ENCODE peak calls at places on chromosomes 3 and 15, in four cellular contexts. P is H9, S is WTC11, Z is choroid plexus epithelial cell. H is an unnamed sample.

GRCh38 chr3:155230382-155230781 is 63.1 kb downstream of the STRIT1 start:
- DNase-seq in Z (peak; percentile 93), S (no peak), P (no peak), H (peak; percentile 56)

GRCh38 chr15:66249623-66250174 is 3.9 kb downstream of the MEGF11 start:
- DNase-seq in S (no peak), Z (peak; percentile 14), P (no peak), H (no peak)

GRCh38 chr15:70526974-70527325 is 236.4 kb downstream of the UACA start:
- DNase-seq in Z (no peak), S (no peak), P (no peak), H (no peak)

GRCh38 chr15:73601449-73602425 is 31.5 kb downstream of the NPTN start:
- DNase-seq in P (no peak), S (no peak), Z (peak; percentile 66), H (peak; percentile 83)

GRCh38 chr3:27357665-27358258 is 11.4 kb downstream of the NEK10 start:
- DNase-seq in S (peak; percentile 61), Z (peak; percentile 85), P (peak; percentile 70), H (peak; percentile 71)

GRCh38 chr15:99131441-99132023 is 26.7 kb downstream of the SYNM start:
- DNase-seq in P (no peak), S (no peak), Z (no peak), H (no peak)

GRCh38 chr3:156749244-156749643 is 74.9 kb downstream of the TIPARP start:
- DNase-seq in P (no peak), S (no peak), Z (peak; percentile 77), H (no peak)

GRCh38 chr3:62665627-62666433 is 209.4 kb downstream of the CADPS start:
- DNase-seq in S (peak; percentile 93), P (peak; percentile 83), Z (peak; percentile 61), H (peak; percentile 51)

GRCh38 chr3:179149239-179149887 is 1.2 kb downstream of the PIK3CA start:
- DNase-seq in P (no peak), Z (peak; percentile 56), S (no peak), H (peak; percentile 39)

GRCh38 chr3:101253429-101253828 is 66.9 kb downstream of the IMPG2 start:
- DNase-seq in P (no peak), Z (no peak), S (no peak), H (no peak)

GRCh38 chr3:169818330-169818729 is 5.6 kb upstream of the LRRC34 start:
- DNase-seq in S (no peak), Z (peak; percentile 65), P (no peak), H (peak; percentile 18)

GRCh38 chr15:82805994-82806406 is at the start of gene FSD2:
- DNase-seq in Z (no peak), P (no peak), S (no peak), H (no peak)

GRCh38 chr3:64291345-64291744 is 66.1 kb upstream of the PRICKLE2 start:
- DNase-seq in P (no peak), S (no peak), Z (peak; percentile 86), H (peak; percentile 95)

GRCh38 chr15:44029940-44030568 is 165.0 kb downstream of the FRMD5 start:
- DNase-seq in Z (peak; percentile 69), P (no peak), S (no peak), H (peak; percentile 30)

GRCh38 chr15:64775551-64776401 is at the start of gene RBPMS2:
- DNase-seq in P (peak; percentile 53), S (peak; percentile 54), Z (no peak), H (peak; percentile 22)

GRCh38 chr15:65396965-65397317 is 19.1 kb upstream of the IGDCC3 start:
- DNase-seq in Z (no peak), S (no peak), P (no peak), H (no peak)

GRCh38 chr3:138468451-138468850 is 34.0 kb downstream of the ESYT3 start:
- DNase-seq in Z (no peak), S (no peak), P (no peak), H (no peak)

GRCh38 chr15:100663550-100664335 is 61.4 kb downstream of the ASB7 start:
- DNase-seq in Z (peak; percentile 52), S (no peak), P (no peak), H (peak; percentile 59)

GRCh38 chr3:48765376-48765775 is 48.4 kb upstream of the IP6K2 start:
- DNase-seq in P (no peak), Z (peak; percentile 33), S (no peak), H (no peak)
- TF ChIP-seq CTCF in P (peak; percentile 43), Z (peak; percentile 29), S (no peak), H (no peak)

GRCh38 chr15:51579012-51579411 is 43.6 kb downstream of the DMXL2 start:
- DNase-seq in P (no peak), S (no peak), Z (peak; percentile 17), H (peak; percentile 48)

GRCh38 chr15:51576911-51577500 is 45.6 kb downstream of the DMXL2 start:
- DNase-seq in Z (peak; percentile 86), S (no peak), P (no peak), H (peak; percentile 98)

GRCh38 chr15:51577907-51578306 is 44.7 kb downstream of the DMXL2 start:
- DNase-seq in S (no peak), Z (no peak), P (no peak), H (no peak)

GRCh38 chr15:51580982-51581381 is 41.6 kb downstream of the DMXL2 start:
- DNase-seq in P (no peak), S (no peak), Z (peak; percentile 52), H (peak; percentile 57)

DNA sequence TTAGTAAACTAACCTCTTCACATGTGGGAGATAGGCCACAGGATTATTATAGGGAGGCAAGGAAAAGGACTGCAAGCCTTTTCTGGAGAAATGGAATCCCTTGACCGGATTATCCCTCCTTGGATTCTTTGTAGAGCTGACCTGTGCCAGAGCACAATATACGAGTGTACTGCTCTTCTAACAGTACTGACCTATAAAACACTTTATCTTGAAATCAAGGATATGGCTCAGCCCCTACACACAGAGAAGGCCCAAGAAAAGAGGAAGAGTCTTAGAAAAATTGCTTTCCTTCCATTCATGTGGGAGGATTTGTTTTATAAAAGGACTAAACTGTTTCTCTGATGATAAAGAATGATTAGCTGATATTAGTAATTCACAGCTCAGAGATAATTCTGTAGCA is 42.2 kb downstream of the DMXL2 start:
- DNase-seq in Z (no peak), S (no peak), P (no peak), H (no peak)
- TF ChIP-seq CTCF in Z (no peak), S (no peak), P (no peak), H (no peak)

DNA sequence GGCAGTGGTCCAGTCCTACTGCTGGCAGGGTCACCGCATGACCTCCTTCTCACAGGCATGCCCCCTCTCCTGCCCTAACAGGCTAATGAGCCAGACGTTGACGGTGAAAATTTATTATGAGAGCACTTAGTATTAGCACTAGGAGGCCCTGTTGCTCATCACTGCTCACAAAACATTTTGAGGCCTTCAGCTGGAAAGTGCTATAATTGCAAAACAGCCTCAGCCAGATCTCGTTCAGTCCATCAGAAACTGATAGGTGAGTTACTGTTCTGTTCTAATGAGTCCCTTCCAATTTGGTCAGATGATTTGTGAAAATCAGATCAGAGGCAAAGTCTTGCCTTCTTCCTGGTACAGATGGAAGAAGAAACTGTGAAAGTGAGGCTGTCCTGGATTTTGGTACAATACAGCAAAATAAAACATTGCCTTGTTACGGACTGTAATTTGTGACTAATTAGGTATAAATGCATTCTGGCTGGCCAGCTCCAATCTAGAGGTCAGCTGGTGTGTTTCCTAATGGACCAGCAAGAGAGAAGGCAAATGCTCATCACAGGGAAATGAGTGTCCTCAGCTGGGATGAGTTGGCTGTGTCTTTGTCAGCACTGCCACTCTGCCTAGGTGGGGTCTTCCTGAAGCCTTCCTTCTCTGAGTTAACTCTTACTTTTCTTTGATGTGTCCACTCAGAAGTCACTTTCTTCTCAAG is 316.8 kb downstream of the CHST2 start:
- DNase-seq in Z (peak; percentile 71), S (no peak), P (no peak), H (peak; percentile 64)
- TF ChIP-seq CTCF in Z (peak; percentile 40), S (no peak), P (no peak), H (peak; percentile 14)

DNA sequence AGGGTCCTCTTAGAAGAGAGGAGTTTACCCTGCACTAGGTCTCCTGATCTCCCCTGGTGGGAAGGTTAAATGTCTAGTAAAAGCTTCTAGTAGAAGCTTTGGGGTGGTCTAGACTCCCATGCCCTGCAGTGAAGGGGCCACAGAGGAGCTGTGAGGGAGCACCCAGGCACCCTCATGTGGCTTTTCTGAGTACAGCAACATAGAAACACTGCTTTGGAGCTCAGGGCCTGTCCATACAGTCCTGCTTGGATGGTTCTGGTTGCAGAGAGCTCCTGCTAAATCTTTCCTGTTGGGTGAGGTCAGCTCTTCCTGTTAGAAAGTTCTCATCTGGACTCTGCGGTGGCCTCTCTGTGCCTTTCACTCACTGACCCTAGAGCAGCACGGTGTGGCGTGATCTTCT is 47.8 kb downstream of the GPD1L start:
- DNase-seq in P (peak; percentile 53), S (peak; percentile 37), Z (peak; percentile 44), H (peak; percentile 25)
- TF ChIP-seq CTCF in P (peak; percentile 64), S (no peak), Z (peak; percentile 66), H (peak; percentile 63)

GRCh38 chr3:2504912-2505311 is 406.2 kb downstream of the CNTN4 start:
- DNase-seq in S (no peak), Z (no peak), P (no peak), H (no peak)
- TF ChIP-seq CTCF in S (no peak), Z (no peak), P (no peak), H (no peak)

GRCh38 chr15:58043192-58043903 is 22.2 kb downstream of the ALDH1A2 start:
- DNase-seq in S (peak; percentile 29), Z (peak; percentile 66), P (no peak), H (peak; percentile 44)
- TF ChIP-seq CTCF in S (peak; percentile 27), Z (peak; percentile 69), P (peak; percentile 75), H (peak; percentile 74)